ENCODE peak calls at places on chromosomes 7 and 10, in nine cellular contexts. C is mesothelial cell of epicardium; H is kidney; K is astrocyte of the hippocampus; F is NCI-H510A treated with DMSO at 0.1 percent for 48 hours; A is activated naive CD4-positive, alpha-beta T cell treated with Interleukin-2 at 50 U/mL for 16 hours; D is NCI-H2081; Z is stimulated activated CD4-positive, alpha-beta T cell treated with anti-CD3 and anti-CD28 coated beads, Interleukin-2, amount 100 ng/mL, for 48 hours; V is activated T-helper 1 cell treated with Interleukin-2 at 50 U/mL for 16 hours. O is an unnamed sample.

GRCh38 chr7:55236454-55236853 is 128.7 kb upstream of the LANCL2 start:
- DNase-seq in V (no peak), Z (no peak), H (no peak), D (no peak), K (no peak), A (no peak), C (no peak), F (no peak), O (no peak)

GRCh38 chr10:60235001-60235400 is 154.7 kb downstream of the ANK3 start:
- DNase-seq in V (no peak), D (peak), H (no peak), A (no peak), F (no peak), K (peak), C (no peak), Z (no peak), O (no peak)

GRCh38 chr10:131888186-131888604 is 12.6 kb upstream of the PPP2R2D start:
- DNase-seq in K (no peak), F (no peak), D (no peak), Z (no peak), H (peak), A (no peak), V (no peak), C (no peak), O (no peak)

GRCh38 chr7:5284304-5285281 is 1.9 kb downstream of the SLC29A4 start:
- DNase-seq in A (no peak), F (peak), H (peak), V (no peak), K (peak), Z (peak), D (peak), C (no peak), O (peak)

GRCh38 chr10:133445268-133445732 is 8.4 kb upstream of the SCART1 start:
- DNase-seq in V (no peak), D (no peak), Z (no peak), K (no peak), C (no peak), H (peak), A (no peak), F (no peak), O (no peak)

GRCh38 chr7:116354546-116355422 is 144.4 kb downstream of the TES start:
- DNase-seq in F (peak), H (peak), K (peak), C (no peak), V (no peak), D (no peak), A (no peak), Z (no peak), O (no peak)

GRCh38 chr7:12119638-12120303 is 91.3 kb upstream of the TMEM106B start:
- DNase-seq in V (no peak), A (no peak), K (no peak), F (no peak), H (no peak), C (no peak), Z (no peak), D (no peak), O (no peak)

GRCh38 chr7:128974241-128974934 is 36.7 kb downstream of the IRF5 start:
- DNase-seq in K (peak), F (no peak), A (no peak), D (no peak), Z (no peak), C (no peak), V (no peak), H (no peak), O (no peak)

GRCh38 chr10:75431180-75432111 is at the start of gene LRMDA:
- DNase-seq in C (no peak), Z (no peak), H (peak), K (peak), V (no peak), A (no peak), D (no peak), F (no peak), O (no peak)

GRCh38 chr10:13346280-13346819 is 1.7 kb downstream of the SEPHS1 start:
- DNase-seq in D (peak), H (no peak), V (no peak), C (no peak), A (no peak), K (peak), Z (no peak), F (no peak), O (no peak)

GRCh38 chr7:154440656-154441055 is 388.5 kb downstream of the DPP6 start:
- DNase-seq in F (no peak), A (no peak), Z (no peak), V (no peak), D (no peak), K (no peak), H (no peak), C (no peak), O (no peak)

GRCh38 chr7:44087914-44088838 is 5.8 kb upstream of the POLM start:
- DNase-seq in F (no peak), A (no peak), K (peak), D (no peak), V (no peak), H (peak), C (no peak), Z (no peak), O (no peak)

GRCh38 chr10:71975087-71975890 is 11.1 kb downstream of the CHST3 start:
- DNase-seq in K (peak), F (no peak), A (no peak), V (no peak), Z (no peak), H (no peak), D (no peak), C (no peak), O (no peak)

GRCh38 chr7:70612811-70613210 is 519.1 kb upstream of the GALNT17 start:
- DNase-seq in K (no peak), V (no peak), C (no peak), A (no peak), H (no peak), D (peak), F (no peak), Z (no peak), O (no peak)

GRCh38 chr7:23468721-23469149 is 1.6 kb downstream of the IGF2BP3 start:
- DNase-seq in Z (no peak), V (no peak), C (no peak), K (peak), A (no peak), F (no peak), H (peak), D (no peak), O (peak)

GRCh38 chr10:70619271-70620019 is 16.9 kb upstream of the PRF1 start:
- DNase-seq in K (peak), Z (no peak), A (no peak), F (no peak), H (no peak), D (peak), V (no peak), C (no peak), O (no peak)

GRCh38 chr7:137539111-137539715 is 195.7 kb upstream of the PTN start:
- DNase-seq in K (peak), C (no peak), F (no peak), D (no peak), Z (no peak), H (no peak), A (no peak), V (no peak), O (no peak)

GRCh38 chr7:91168766-91169518 is 95.3 kb upstream of the FZD1 start:
- DNase-seq in F (no peak), A (no peak), V (no peak), Z (no peak), H (no peak), C (no peak), K (no peak), D (peak), O (no peak)

GRCh38 chr10:89283174-89283987 is 18.5 kb upstream of the IFIT2 start:
- DNase-seq in H (no peak), F (peak), Z (no peak), C (no peak), D (peak), V (no peak), A (no peak), K (peak), O (no peak)

GRCh38 chr10:100866575-100867098 is 46.1 kb upstream of the SLF2 start:
- DNase-seq in D (no peak), Z (no peak), C (no peak), F (no peak), K (no peak), H (no peak), V (no peak), A (no peak), O (no peak)

GRCh38 chr10:102713483-102713813 is 749 bp downstream of the ARL3 start:
- DNase-seq in V (no peak), A (no peak), H (no peak), F (no peak), K (no peak), C (peak), D (no peak), Z (no peak), O (no peak)

GRCh38 chr10:121900443-121901174 is 27.2 kb downstream of the ATE1 start:
- DNase-seq in Z (no peak), F (peak), D (peak), K (peak), A (no peak), H (no peak), C (no peak), V (no peak), O (no peak)

GRCh38 chr10:94879214-94879613 is 59.2 kb upstream of the CYP2C9 start:
- DNase-seq in K (no peak), D (no peak), Z (no peak), C (no peak), A (no peak), V (no peak), F (no peak), H (no peak), O (no peak)

GRCh38 chr10:114179148-114179547 is at the start of gene TDRD1:
- DNase-seq in A (no peak), Z (no peak), K (no peak), C (no peak), H (no peak), D (no peak), F (no peak), V (no peak), O (no peak)

GRCh38 chr7:152095771-152096170 is 70.3 kb downstream of the GALNT11 start:
- DNase-seq in H (no peak), A (no peak), K (no peak), D (no peak), C (no peak), V (no peak), Z (no peak), F (no peak), O (no peak)

GRCh38 chr7:44372560-44373417 is 47.4 kb upstream of the CAMK2B start:
- DNase-seq in H (peak), A (no peak), K (no peak), D (no peak), Z (no peak), C (no peak), V (no peak), F (no peak), O (no peak)

GRCh38 chr10:188546-188945 is 53.3 kb downstream of the ZMYND11 start:
- DNase-seq in D (no peak), K (no peak), A (no peak), C (no peak), F (no peak), H (no peak), Z (no peak), V (no peak), O (no peak)

GRCh38 chr7:49630513-49630912 is 142.9 kb upstream of the VWC2 start:
- DNase-seq in K (no peak), F (no peak), Z (no peak), H (no peak), D (no peak), V (no peak), C (no peak), A (no peak), O (no peak)

GRCh38 chr10:30039567-30039966 is 19.8 kb downstream of the JCAD start:
- DNase-seq in F (no peak), A (no peak), C (no peak), K (no peak), D (no peak), Z (no peak), H (no peak), V (no peak), O (no peak)

GRCh38 chr10:84160663-84161362 is 12.8 kb upstream of the GPR15LG start:
- DNase-seq in H (no peak), K (no peak), A (no peak), F (no peak), Z (no peak), C (no peak), V (no peak), D (no peak), O (no peak)

GRCh38 chr10:63819753-63820347 is 298.6 kb downstream of the REEP3 start:
- DNase-seq in H (peak), V (no peak), A (no peak), Z (no peak), F (peak), C (peak), D (peak), K (peak), O (peak)

GRCh38 chr7:66227808-66228207 is 22.7 kb downstream of the TPST1 start:
- DNase-seq in F (no peak), H (no peak), Z (no peak), A (no peak), C (no peak), K (no peak), V (no peak), D (no peak), O (no peak)